ENCODE peak calls at places on chromosomes 13 and 19, in eight cellular contexts. F is cardiac muscle cell, G is GOT3, K is GM12892, S is dorsolateral prefrontal cortex, Q is occipital lobe, T is endothelial cell, C is esophagus squamous epithelium. B is an unnamed sample.

GRCh38 chr19:39008137-39008536 is 24.2 kb downstream of the FBXO27 start:
- DNase-seq in F (no peak), G (no peak), K (no peak), S (no peak), Q (no peak), T (no peak), C (no peak), B (no peak)

GRCh38 chr13:49300716-49301589 is 53.2 kb downstream of the CDADC1 start:
- DNase-seq in F (peak), G (peak), K (peak), S (no peak), Q (peak), T (peak), C (no peak), B (peak)

GRCh38 chr13:69324109-69324886 is 783.3 kb upstream of the ATXN8OS start:
- DNase-seq in F (peak), G (no peak), K (no peak), S (no peak), Q (no peak), T (no peak), C (no peak), B (no peak)

GRCh38 chr13:44103721-44104490 is 224.2 kb downstream of the LACC1 start:
- DNase-seq in F (no peak), G (no peak), K (no peak), S (peak), Q (peak), T (no peak), C (no peak), B (no peak)

GRCh38 chr13:73656863-73657262 is 477.3 kb downstream of the KLF12 start:
- DNase-seq in F (no peak), G (no peak), K (no peak), S (no peak), Q (no peak), T (no peak), C (no peak), B (no peak)

GRCh38 chr13:51837016-51837415 is 8.0 kb downstream of the TMEM272 start:
- DNase-seq in F (no peak), G (no peak), K (no peak), S (no peak), Q (no peak), T (no peak), C (no peak), B (no peak)

GRCh38 chr13:51955281-51955771 is 55.9 kb downstream of the ATP7B start:
- DNase-seq in F (no peak), G (no peak), K (no peak), S (no peak), Q (no peak), T (no peak), C (no peak), B (no peak)

GRCh38 chr13:31114641-31115040 is 47.1 kb downstream of the HSPH1 start:
- DNase-seq in F (no peak), G (no peak), K (no peak), S (no peak), Q (no peak), T (no peak), C (no peak), B (no peak)

GRCh38 chr19:1839658-1840540 is 8.4 kb downstream of the REXO1 start:
- DNase-seq in F (no peak), G (no peak), K (no peak), S (no peak), Q (no peak), T (no peak), C (no peak), B (no peak)

GRCh38 chr13:51435002-51435578 is 17.7 kb downstream of the INTS6 start:
- DNase-seq in F (peak), G (no peak), K (no peak), S (no peak), Q (no peak), T (no peak), C (no peak), B (no peak)

GRCh38 chr13:49858183-49858856 is 65.8 kb upstream of the KPNA3 start:
- DNase-seq in F (no peak), G (no peak), K (no peak), S (no peak), Q (no peak), T (no peak), C (no peak), B (no peak)

GRCh38 chr13:80361883-80362327 is 21.0 kb upstream of the SPRY2 start:
- DNase-seq in F (peak), G (no peak), K (no peak), S (no peak), Q (no peak), T (no peak), C (no peak), B (no peak)

GRCh38 chr13:51764184-51765141 is 39.5 kb downstream of the DHRS12 start:
- DNase-seq in F (peak), G (no peak), K (peak), S (peak), Q (peak), T (no peak), C (peak), B (peak)

GRCh38 chr13:42873081-42873480 is 91.7 kb downstream of the FAM216B start:
- DNase-seq in F (no peak), G (no peak), K (no peak), S (no peak), Q (no peak), T (no peak), C (no peak), B (no peak)

GRCh38 chr19:16075430-16076153 is 703 bp upstream of the TPM4 start:
- DNase-seq in F (no peak), G (no peak), K (no peak), S (no peak), Q (no peak), T (no peak), C (no peak), B (no peak)

GRCh38 chr19:34319785-34320184 is 45.2 kb upstream of the GPI start:
- DNase-seq in F (no peak), G (peak), K (no peak), S (no peak), Q (no peak), T (no peak), C (no peak), B (no peak)

GRCh38 chr19:46052896-46053295 is 12.1 kb upstream of the IGFL4 start:
- DNase-seq in F (no peak), G (no peak), K (no peak), S (no peak), Q (no peak), T (no peak), C (no peak), B (no peak)

GRCh38 chr19:12885749-12886706 is 973 bp downstream of the KLF1 start:
- DNase-seq in F (no peak), G (no peak), K (no peak), S (no peak), Q (no peak), T (no peak), C (no peak), B (no peak)

GRCh38 chr19:12647490-12648071 is 19.0 kb downstream of the MAN2B1 start:
- DNase-seq in F (no peak), G (no peak), K (no peak), S (no peak), Q (no peak), T (no peak), C (no peak), B (no peak)

GRCh38 chr13:54317722-54318121 is 1289.1 kb downstream of the OLFM4 start:
- DNase-seq in F (no peak), G (no peak), K (no peak), S (no peak), Q (no peak), T (no peak), C (no peak), B (no peak)

GRCh38 chr13:46134961-46135522 is 30.2 kb upstream of the CPB2 start:
- DNase-seq in F (peak), G (no peak), K (no peak), S (no peak), Q (no peak), T (no peak), C (no peak), B (no peak)

GRCh38 chr13:110801044-110801443 is 87.5 kb downstream of the ING1 start:
- DNase-seq in F (no peak), G (no peak), K (no peak), S (no peak), Q (no peak), T (no peak), C (no peak), B (no peak)

GRCh38 chr19:19429361-19429760 is 23.9 kb downstream of the GATAD2A start:
- DNase-seq in F (no peak), G (no peak), K (no peak), S (no peak), Q (no peak), T (no peak), C (no peak), B (no peak)